ENCODE peak calls at places on chromosomes 16 and 17, in four cellular contexts. B is A549, O is astrocyte, R is MM.1S. Z is an unnamed sample. For H3K4me1, the result is how much of the 10 kb centered on the place peaks cover.

GRCh38 chr16:24580665-24581064 is 41.3 kb downstream of the RBBP6 start:
- DNase-seq in B (peak), O (peak), R (no peak), Z (no peak)

GRCh38 chr16:2161911-2162310 is 6.3 kb downstream of the TRAF7 start:
- DNase-seq in B (no peak), O (no peak), R (no peak), Z (no peak)

GRCh38 chr17:50507871-50508572 is at the start of gene MYCBPAP:
- DNase-seq in O (peak), R (peak), B (peak), Z (peak)

GRCh38 chr16:84839054-84839453 is 19.3 kb downstream of the CRISPLD2 start:
- DNase-seq in R (no peak), O (peak), B (no peak), Z (no peak)

GRCh38 chr17:70208825-70209555 is 39.7 kb downstream of the KCNJ2 start:
- DNase-seq in B (no peak), R (peak), O (no peak), Z (no peak)

GRCh38 chr17:83176272-83176955 is 97.0 kb downstream of the METRNL start:
- DNase-seq in B (no peak), O (no peak), R (no peak), Z (no peak)

GRCh38 chr16:19102187-19102872 is 11.4 kb upstream of the ITPRIPL2 start:
- DNase-seq in O (no peak), B (no peak), R (no peak), Z (no peak)

GRCh38 chr16:58399718-58400633 is 7.7 kb downstream of the GINS3 start:
- DNase-seq in R (no peak), O (no peak), B (peak), Z (no peak)

GRCh38 chr17:63685578-63685977 is 14.3 kb downstream of the LIMD2 start:
- DNase-seq in R (no peak), O (no peak), B (no peak), Z (no peak)

GRCh38 chr17:2904135-2904534 is 107.9 kb downstream of the RAP1GAP2 start:
- DNase-seq in O (peak), B (no peak), R (no peak), Z (no peak)

GRCh38 chr17:63954402-63955063 is 18.2 kb downstream of the SCN4A start:
- DNase-seq in B (no peak), R (peak), O (no peak), Z (peak)

GRCh38 chr16:82323171-82323570 is 153.1 kb upstream of the MPHOSPH6 start:
- DNase-seq in R (no peak), O (no peak), B (no peak), Z (no peak)

GRCh38 chr17:67528751-67529436 is 151.8 kb downstream of the PITPNC1 start:
- DNase-seq in B (peak), O (peak), R (no peak), Z (no peak)

GRCh38 chr17:55709440-55709839 is 13.2 kb downstream of the TMEM100 start:
- DNase-seq in O (no peak), B (no peak), R (no peak), Z (no peak)

GRCh38 chr16:49441366-49441780 is 67.8 kb downstream of the C16orf78 start:
- DNase-seq in B (no peak), O (no peak), R (peak), Z (peak)

GRCh38 chr16:25264599-25264998 is 7.0 kb upstream of the ZKSCAN2 start:
- DNase-seq in O (no peak), R (peak), B (no peak), Z (no peak)

GRCh38 chr17:61285483-61286320 is 113.9 kb upstream of the TBX2 start:
- DNase-seq in R (no peak), B (no peak), O (peak), Z (no peak)

GRCh38 chr17:29042679-29043538 is at the start of gene PIPOX:
- DNase-seq in O (peak), R (peak), B (peak), Z (peak)

GRCh38 chr17:600576-601301 is 113.9 kb downstream of the VPS53 start:
- DNase-seq in O (peak), B (no peak), R (no peak), Z (no peak)

DNA sequence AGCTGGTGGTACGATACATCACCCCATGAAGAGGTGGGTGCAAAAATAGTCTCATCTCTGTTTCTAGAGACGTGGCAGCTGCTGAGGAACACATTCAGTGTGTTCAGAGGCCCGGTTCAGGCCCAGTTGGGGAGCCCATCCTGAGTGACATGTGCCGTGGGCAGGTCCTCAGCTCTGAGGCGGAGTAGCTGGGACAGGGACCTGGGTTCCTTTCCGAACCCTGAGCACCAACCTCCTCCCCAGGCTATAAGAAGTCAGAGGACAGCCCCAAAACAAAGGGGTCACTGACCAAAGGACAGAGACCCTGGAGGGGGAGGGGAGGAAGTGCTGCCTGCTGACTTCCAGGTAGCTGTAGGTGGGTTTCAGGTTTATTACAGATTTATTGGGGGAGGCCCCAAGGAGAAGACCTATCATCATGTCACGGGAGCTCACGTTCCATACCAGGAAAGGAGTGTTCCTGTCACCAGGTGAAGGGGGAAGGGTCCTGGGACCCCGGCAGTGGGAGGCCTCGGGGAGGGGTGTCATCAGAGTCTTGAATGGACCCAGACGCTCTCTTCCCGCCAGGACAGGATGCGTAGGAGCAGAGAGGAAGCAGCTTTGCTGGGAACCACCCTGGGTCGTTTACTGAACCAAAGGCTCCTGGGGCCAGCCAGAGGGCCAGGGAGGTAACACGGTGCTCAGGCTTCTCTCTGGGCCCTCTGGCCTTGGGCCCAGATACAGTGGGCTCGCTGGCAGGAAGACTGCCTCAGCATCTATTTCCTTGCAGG is 4.9 kb downstream of the LDHD start:
- DNase-seq in O (no peak), R (no peak), B (no peak), Z (no peak)
- TF ChIP-seq CTCF in O (no peak), R (no peak), B (no peak), Z (no peak)

GRCh38 chr17:81394831-81395599 is at the start of gene BAHCC1:
- DNase-seq in R (peak), B (peak), O (peak), Z (peak)

GRCh38 chr17:81392909-81393654 is 2.2 kb upstream of the BAHCC1 start:
- DNase-seq in O (no peak), B (no peak), R (no peak), Z (peak)

GRCh38 chr17:81391964-81392908 is 3.0 kb upstream of the BAHCC1 start:
- DNase-seq in R (no peak), B (no peak), O (peak), Z (no peak)

GRCh38 chr17:81394377-81394747 is 895 bp upstream of the BAHCC1 start:
- DNase-seq in B (no peak), R (no peak), O (no peak), Z (no peak)

GRCh38 chr17:81393684-81394376 is 1.4 kb upstream of the BAHCC1 start:
- DNase-seq in R (peak), B (peak), O (peak), Z (peak)
- H3K4me2 ChIP-seq in R (peak), B (peak), O (peak), Z (peak)

GRCh38 chr17:75033346-75034235 is 13.2 kb downstream of the ATP5PD start:
- DNase-seq in O (peak), B (peak), R (peak), Z (peak)
- H3K4me1 ChIP-seq in O (under half), B (under half), R (under half), Z (under half)

GRCh38 chr16:66542396-66542795 is 7.5 kb downstream of the TK2 start:
- DNase-seq in B (no peak), R (no peak), O (no peak), Z (no peak)
- TF ChIP-seq CTCF in B (no peak), R (no peak), O (no peak), Z (no peak)

DNA sequence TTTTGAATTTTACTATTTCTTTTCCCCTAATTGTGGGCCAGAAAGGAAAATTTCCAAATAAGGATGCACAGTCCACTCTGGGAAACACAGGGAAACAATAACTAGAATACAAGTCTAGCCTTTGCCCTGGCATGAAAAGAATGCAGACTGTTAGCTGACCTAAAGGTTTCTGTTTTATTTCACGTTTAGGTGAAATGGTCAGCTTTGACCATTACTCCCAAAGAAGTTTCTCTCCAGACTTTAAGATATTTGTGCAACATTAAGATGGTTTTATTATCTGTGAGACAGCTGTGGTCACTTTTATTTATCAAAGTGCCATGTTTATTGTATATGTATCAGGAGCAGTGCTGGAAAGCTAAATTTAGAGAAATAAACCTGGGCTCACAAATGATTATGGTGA is 163.9 kb downstream of the SPECC1 start:
- DNase-seq in O (peak), B (no peak), R (no peak), Z (no peak)
- H3K4me2 ChIP-seq in O (peak), B (peak), R (no peak), Z (no peak)

DNA sequence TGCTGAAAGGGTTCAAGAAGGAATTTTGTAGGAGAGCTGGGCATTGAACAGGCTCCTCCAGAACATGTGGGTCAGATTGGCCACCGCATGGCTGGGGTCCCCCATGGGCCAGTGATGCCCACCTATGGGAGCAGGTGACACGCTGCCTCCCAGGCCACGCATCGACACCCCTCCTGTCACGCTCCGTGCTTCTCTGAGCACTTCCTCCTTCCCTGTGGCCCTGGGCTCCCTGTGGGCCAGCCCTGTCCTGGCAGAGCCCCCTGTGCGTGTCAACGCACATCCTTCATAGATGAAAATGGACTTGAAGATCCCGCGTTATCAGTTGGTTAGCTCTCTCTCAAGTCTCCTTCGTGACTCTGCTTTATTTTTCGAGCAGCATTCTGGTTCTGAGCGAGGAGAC is 160.3 kb downstream of the RPTOR start:
- DNase-seq in O (no peak), R (no peak), B (no peak), Z (no peak)
- H3K4me1 ChIP-seq in O (under half), R (under half), B (under half), Z (under half)

DNA sequence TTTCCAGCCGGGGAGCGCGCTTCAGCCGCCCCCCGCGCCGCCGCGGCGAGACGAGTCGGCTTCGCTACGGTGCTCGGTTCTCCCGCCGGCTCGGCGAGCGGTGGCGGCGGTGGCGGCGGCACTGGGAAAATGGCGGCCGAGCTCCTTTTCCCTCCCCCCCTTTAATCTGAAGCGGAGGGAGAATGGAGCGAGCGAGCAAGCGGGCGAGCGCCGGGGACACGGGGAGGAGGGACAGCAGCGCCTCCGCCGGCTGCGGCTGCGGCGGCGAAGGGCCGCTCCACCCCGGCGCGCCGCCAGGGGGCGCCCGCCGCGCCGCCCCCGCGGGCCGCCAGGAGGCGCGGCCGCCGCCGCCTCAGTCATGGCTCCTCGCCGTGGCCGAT is at the start of gene KANSL1:
- DNase-seq in R (peak), O (peak), B (peak), Z (peak)
- TF ChIP-seq CTCF in R (no peak), O (no peak), B (peak), Z (peak)

DNA sequence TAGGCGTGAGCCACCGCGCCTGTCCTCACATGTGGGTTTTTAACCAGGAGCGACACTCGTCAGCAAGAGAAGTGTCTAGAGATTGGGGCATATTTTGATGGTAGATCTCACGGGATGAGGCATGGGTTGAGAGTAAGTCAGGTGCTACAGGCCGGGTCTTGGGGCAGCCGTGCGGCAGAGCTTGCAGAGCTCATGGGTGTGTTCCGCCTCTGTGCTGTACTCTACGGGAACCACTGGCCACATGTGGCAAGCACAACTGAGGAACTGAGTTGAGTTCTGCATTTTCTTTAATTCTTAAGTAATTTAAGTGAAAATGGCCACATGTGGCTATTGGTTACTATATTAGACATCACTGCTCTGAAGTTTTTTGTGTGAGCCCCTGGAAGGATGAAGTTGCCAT is 9.6 kb downstream of the CLUAP1 start:
- DNase-seq in O (no peak), R (no peak), B (no peak), Z (no peak)
- H3K4me2 ChIP-seq in O (no peak), R (no peak), B (no peak), Z (no peak)

Z was measured in OCI-LY7.